ENCODE peak calls at places on chromosomes 4 and X, in nine cellular contexts. W is psoas muscle, A is MM.1S, Q is left lung, D is SJSA1, O is cardiac muscle cell, Y is PC-3, I is Panc1, M is K562. E is an unnamed sample.

GRCh38 chrX:9855536-9856320 is 69.5 kb downstream of the SHROOM2 start:
- DNase-seq in W (no peak), M (no peak), O (no peak), D (no peak), Q (no peak), A (no peak), Y (no peak), I (no peak), E (no peak)

GRCh38 chr4:158347596-158347995 is 137.3 kb downstream of the TMEM144 start:
- DNase-seq in O (no peak), A (no peak), M (no peak), I (no peak), W (no peak), Q (no peak), Y (no peak), D (no peak), E (no peak)

GRCh38 chrX:107729558-107730297 is 45.9 kb downstream of the TSC22D3 start:
- DNase-seq in Q (no peak), M (no peak), Y (peak), O (peak), A (no peak), W (peak), I (no peak), D (no peak), E (no peak)

GRCh38 chrX:10533686-10534365 is 86.6 kb downstream of the MID1 start:
- DNase-seq in A (no peak), Q (no peak), I (no peak), D (no peak), W (no peak), O (no peak), Y (no peak), M (no peak), E (no peak)

GRCh38 chrX:70172964-70173363 is 4.3 kb upstream of the DGAT2L6 start:
- DNase-seq in Y (no peak), A (no peak), D (no peak), O (no peak), M (no peak), W (no peak), Q (no peak), I (no peak), E (no peak)

GRCh38 chrX:154403192-154403591 is 5.0 kb downstream of the RPL10 start:
- DNase-seq in Q (no peak), D (no peak), M (no peak), A (no peak), W (no peak), Y (no peak), O (no peak), I (no peak), E (no peak)

GRCh38 chr4:181710143-181710542 is 533.1 kb upstream of the TENM3 start:
- DNase-seq in A (no peak), Q (no peak), I (no peak), O (no peak), D (no peak), W (no peak), M (no peak), Y (no peak), E (no peak)

GRCh38 chr4:93649828-93650227 is 178.7 kb upstream of the ATOH1 start:
- DNase-seq in O (no peak), Q (no peak), A (no peak), I (no peak), W (no peak), D (no peak), Y (no peak), M (no peak), E (no peak)

GRCh38 chrX:10939384-10939783 is 171.7 kb upstream of the HCCS start:
- DNase-seq in Y (peak), W (no peak), A (no peak), I (no peak), D (no peak), Q (no peak), O (no peak), M (no peak), E (no peak)

GRCh38 chr4:7134737-7135388 is 57.5 kb upstream of the SORCS2 start:
- DNase-seq in Y (peak), I (no peak), M (no peak), A (no peak), Q (peak), O (peak), W (peak), D (no peak), E (peak)

GRCh38 chr4:38386654-38387188 is 277.3 kb upstream of the KLF3 start:
- DNase-seq in Q (no peak), I (no peak), A (no peak), M (no peak), W (no peak), D (no peak), Y (no peak), O (no peak), E (no peak)

GRCh38 chrX:134236690-134237362 is at the start of gene CCDC160:
- DNase-seq in I (no peak), O (peak), Q (peak), Y (peak), A (peak), D (peak), W (peak), M (no peak), E (peak)
- H3K4me3 ChIP-seq in I (peak), O (peak), Q (peak), Y (peak), A (peak), D (peak), W (peak), M (no peak), E (peak)

GRCh38 chr4:186202490-186203140 is 11.2 kb downstream of the CYP4V2 start:
- DNase-seq in I (no peak), M (no peak), W (no peak), Q (no peak), A (no peak), Y (no peak), O (no peak), D (no peak), E (no peak)
- H3K27ac ChIP-seq in I (no peak), M (no peak), W (no peak), Q (no peak), A (peak), Y (no peak), O (no peak), D (no peak), E (no peak)

DNA sequence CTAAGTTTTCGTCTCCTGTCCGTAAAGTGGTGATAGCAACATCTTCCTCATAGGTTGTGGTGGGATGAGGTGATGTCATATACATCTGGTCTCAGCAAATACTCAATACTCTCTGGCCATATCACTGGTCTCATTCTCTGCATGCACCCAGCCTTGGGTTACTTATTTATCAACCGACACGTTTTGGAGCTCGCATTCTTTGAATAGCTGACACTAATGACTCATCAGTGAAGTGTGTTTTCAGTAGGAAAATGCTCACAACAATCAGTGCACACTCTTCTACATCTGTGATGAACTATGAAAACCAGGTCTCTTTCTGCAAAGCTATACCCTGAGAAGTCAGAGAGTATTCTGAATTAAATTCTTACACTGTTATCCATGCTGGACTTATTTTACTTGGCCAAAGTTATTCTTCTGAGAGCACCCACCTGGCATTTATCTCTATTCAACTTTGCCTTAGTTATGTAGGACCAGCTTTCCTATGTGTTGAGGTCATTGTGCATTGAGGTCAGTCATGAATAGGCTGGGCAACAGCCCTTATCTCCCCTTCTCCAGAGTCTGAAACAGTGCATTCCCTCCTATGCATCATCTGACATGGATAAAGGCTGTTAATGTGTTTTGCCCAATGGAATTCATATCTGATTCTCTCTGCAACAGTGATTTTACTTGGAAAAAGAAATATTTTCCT is 58.7 kb upstream of the DHX15 start:
- DNase-seq in A (no peak), W (no peak), Q (no peak), M (no peak), Y (peak), O (peak), I (no peak), D (peak), E (peak)
- H3K4me3 ChIP-seq in A (no peak), W (no peak), Q (no peak), M (no peak), Y (no peak), O (no peak), I (no peak), D (no peak), E (no peak)

DNA sequence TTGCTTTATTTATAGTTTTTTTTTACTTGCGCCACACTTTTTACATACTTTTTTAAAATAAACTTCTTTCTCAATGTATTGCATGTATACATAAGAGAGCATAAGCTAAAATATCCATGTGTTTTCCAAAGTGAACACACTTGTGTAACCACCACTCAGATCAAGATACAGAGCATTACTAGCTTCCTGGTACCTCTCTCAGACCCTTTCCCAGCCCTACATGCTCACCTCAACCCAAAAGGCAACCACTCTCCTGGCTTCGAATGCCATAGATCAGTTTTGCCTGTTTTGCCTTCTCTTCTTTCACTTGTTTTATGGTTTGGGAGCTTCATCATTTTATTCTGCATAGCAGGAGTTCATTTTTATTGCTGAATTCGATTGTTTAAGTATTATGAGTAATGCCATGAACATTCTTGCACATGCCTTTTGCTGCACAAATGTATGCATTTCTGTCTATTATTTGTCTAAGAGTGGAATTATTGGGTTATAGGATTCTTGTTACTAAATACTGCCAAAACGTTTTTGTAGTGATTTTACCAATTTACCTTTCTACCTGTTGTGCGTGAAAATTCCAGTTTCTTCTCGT is 45.9 kb upstream of the NUDT6 start:
- DNase-seq in D (no peak), I (no peak), A (no peak), O (no peak), Y (peak), Q (no peak), M (no peak), W (no peak), E (no peak)
- H3K27ac ChIP-seq in D (no peak), I (peak), A (no peak), O (no peak), Y (peak), Q (no peak), M (no peak), W (no peak), E (no peak)

GRCh38 chr4:150582881-150583286 is 933 bp downstream of the MAB21L2 start:
- DNase-seq in A (no peak), M (no peak), Y (no peak), Q (no peak), D (peak), O (peak), I (no peak), W (no peak), E (peak)

GRCh38 chr4:150582101-150582565 is at the start of gene MAB21L2:
- DNase-seq in D (no peak), Q (no peak), Y (no peak), A (no peak), M (no peak), I (no peak), W (no peak), O (no peak), E (no peak)

GRCh38 chr4:150586162-150586561 is 4.2 kb downstream of the MAB21L2 start:
- DNase-seq in W (no peak), A (no peak), D (no peak), Q (no peak), Y (no peak), M (no peak), I (no peak), O (no peak), E (no peak)

GRCh38 chr4:150583287-150584197 is 1.6 kb downstream of the MAB21L2 start:
- DNase-seq in I (no peak), Y (no peak), M (no peak), Q (no peak), W (peak), A (no peak), O (peak), D (peak), E (peak)

DNA sequence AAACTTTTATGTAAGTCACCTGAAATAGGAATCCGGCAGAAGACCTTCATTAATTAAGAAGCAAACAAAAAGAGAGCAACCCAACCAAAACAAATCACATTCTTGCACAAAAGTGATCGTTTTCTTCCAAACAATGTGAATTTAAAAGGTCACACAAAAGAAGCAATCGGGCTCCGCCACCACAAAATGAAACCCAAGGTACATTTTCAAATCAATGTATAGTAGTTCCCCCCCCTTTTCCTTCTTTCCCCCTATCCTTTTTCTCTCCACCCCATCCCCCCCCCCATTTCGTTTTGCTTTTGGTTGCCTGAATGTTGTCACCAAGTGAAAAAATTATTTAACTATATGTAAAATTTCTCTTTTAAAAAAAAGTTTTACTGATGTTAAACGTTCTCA is 2.2 kb downstream of the MAB21L2 start:
- DNase-seq in W (no peak), I (no peak), A (no peak), O (no peak), D (no peak), Q (no peak), Y (no peak), M (no peak), E (no peak)
- H3K4me3 ChIP-seq in W (no peak), I (peak), A (no peak), O (no peak), D (peak), Q (peak), Y (no peak), M (no peak), E (peak)

DNA sequence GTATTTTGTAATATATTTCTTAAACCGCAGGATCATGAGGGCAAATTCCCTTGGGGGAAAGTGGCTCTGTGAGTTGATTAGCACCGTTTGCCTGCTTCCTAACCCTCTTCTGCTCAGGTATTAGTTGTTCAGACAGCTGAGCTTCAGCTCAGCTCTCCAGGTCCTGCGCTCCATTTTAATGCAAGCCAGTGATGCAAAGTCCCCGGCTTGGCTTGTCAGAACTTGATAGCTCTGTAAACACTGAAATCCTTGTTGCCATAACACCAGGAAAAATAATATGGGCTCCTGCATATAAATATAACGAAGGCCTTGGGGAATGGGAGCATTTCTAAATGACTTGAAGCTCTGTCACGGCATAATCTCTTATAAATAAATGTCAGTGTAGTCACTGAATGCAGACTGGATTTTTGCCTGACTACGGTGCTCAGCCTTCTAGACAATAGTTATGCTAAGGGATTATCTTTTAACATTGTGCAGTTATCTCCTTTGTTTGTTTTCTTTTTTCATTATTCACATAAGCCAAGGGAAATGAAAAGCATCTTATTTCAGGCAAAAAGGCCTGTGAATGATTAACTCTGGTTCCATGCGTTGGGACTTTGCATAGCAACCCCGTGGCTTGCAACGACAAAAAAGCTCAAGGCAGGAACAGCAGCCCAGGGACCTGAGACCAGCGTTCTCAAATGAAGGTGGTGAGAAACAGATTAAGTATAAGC is 253.2 kb downstream of the SPRY1 start:
- DNase-seq in Y (peak), I (no peak), D (peak), A (no peak), O (peak), Q (peak), W (peak), M (no peak), E (peak)
- H3K27ac ChIP-seq in Y (peak), I (peak), D (peak), A (no peak), O (no peak), Q (peak), W (peak), M (no peak), E (peak)

GRCh38 chr4:2416564-2417195 is 1.8 kb downstream of the ZFYVE28 start:
- DNase-seq in W (peak), D (no peak), A (no peak), I (no peak), O (no peak), Q (no peak), Y (no peak), M (peak), E (no peak)

GRCh38 chr4:2417765-2418651 is at the start of gene ZFYVE28:
- DNase-seq in W (no peak), Q (no peak), A (no peak), O (no peak), D (no peak), I (no peak), M (peak), Y (peak), E (no peak)

GRCh38 chr4:2417196-2417764 is 1.2 kb downstream of the ZFYVE28 start:
- DNase-seq in I (no peak), Q (no peak), O (no peak), M (peak), A (no peak), Y (no peak), D (no peak), W (no peak), E (no peak)

GRCh38 chr4:2415213-2415612 is 3.2 kb downstream of the ZFYVE28 start:
- DNase-seq in D (no peak), O (no peak), A (no peak), I (no peak), Y (no peak), M (no peak), W (no peak), Q (no peak), E (no peak)

DNA sequence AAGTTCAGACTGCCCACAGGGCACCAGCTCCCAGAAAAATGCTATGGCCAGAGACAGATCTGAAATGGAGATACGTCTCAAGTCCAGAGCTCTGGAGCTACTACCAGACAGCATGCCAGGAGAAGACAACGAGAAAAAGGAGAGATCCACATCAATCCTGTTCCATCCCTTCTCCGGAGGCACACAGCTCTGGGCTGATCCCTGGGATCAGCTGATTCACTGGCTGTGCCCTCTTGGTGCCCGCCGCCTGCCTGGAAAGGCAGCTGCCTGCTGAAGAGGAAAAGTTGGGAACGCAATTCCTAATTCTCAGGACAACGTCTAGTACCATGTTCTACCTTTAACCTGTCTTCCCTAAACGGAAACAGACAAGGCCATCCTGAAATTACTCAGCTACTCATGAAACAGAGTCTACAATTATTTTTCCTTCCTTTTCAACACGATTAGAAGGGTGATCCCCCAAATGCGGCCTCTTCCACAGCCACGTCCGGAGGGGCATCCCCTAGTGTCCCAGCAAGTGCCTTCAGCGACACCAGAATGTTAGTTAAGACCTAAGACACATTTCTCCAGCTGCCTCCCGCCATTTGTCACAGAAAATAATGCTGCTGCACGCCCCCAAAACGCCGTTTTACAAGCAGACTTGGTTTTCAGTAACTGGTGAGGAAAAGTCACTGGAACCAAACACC is 2.4 kb downstream of the ZFYVE28 start:
- DNase-seq in Q (no peak), A (no peak), O (no peak), Y (no peak), I (no peak), D (no peak), W (no peak), M (no peak), E (no peak)
- H3K4me3 ChIP-seq in Q (peak), A (no peak), O (no peak), Y (no peak), I (peak), D (no peak), W (peak), M (peak), E (no peak)

DNA sequence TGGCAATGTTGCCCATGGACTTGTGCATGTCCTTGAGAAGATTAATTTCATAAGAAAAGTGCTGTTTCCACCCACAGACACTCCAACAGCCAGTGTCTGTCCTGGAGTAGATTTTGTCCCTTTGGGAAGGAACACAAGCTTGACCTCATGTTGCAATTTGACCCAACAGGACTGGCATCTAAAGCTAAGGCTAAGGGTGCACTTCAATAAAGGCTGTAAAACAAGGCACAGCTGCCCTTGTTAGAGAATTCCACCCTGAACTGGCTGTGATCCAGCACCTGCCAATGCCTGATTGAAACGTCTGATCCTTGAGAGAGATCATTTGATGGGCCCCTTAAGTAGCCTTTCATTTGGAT is 56.3 kb downstream of the CD99L2 start:
- DNase-seq in Y (no peak), I (no peak), O (no peak), M (no peak), W (no peak), A (no peak), Q (no peak), D (no peak), E (no peak)
- H3K27ac ChIP-seq in Y (no peak), I (peak), O (no peak), M (no peak), W (peak), A (no peak), Q (no peak), D (no peak), E (no peak)